ENCODE peak calls at places on chromosomes 11 and 22, in four cellular contexts. One of them, this sample, is unnamed.

GRCh38 chr22:29096736-29097669 is 24.2 kb downstream of the KREMEN1 start:
- DNase-seq in effector CD4-positive, alpha-beta T cell: no peak
- DNase-seq in anterior cingulate cortex: no peak
- DNase-seq in left ventricle myocardium inferior: no peak
- DNase-seq in this sample: no peak

GRCh38 chr22:50486561-50487289 is at the start of gene MIOX:
- DNase-seq in effector CD4-positive, alpha-beta T cell: no peak
- DNase-seq in anterior cingulate cortex: no peak
- DNase-seq in left ventricle myocardium inferior: no peak
- DNase-seq in this sample: peak; percentile 61

GRCh38 chr22:28883657-28883916 is 215 bp downstream of the ZNRF3 start:
- DNase-seq in effector CD4-positive, alpha-beta T cell: no peak
- DNase-seq in anterior cingulate cortex: no peak
- DNase-seq in left ventricle myocardium inferior: no peak
- DNase-seq in this sample: no peak

GRCh38 chr11:86861810-86862209 is 61.5 kb downstream of the PRSS23 start:
- DNase-seq in effector CD4-positive, alpha-beta T cell: no peak
- DNase-seq in anterior cingulate cortex: no peak
- DNase-seq in left ventricle myocardium inferior: no peak
- DNase-seq in this sample: no peak

GRCh38 chr11:101003468-101003867 is 126.1 kb downstream of the PGR start:
- DNase-seq in effector CD4-positive, alpha-beta T cell: no peak
- DNase-seq in anterior cingulate cortex: no peak
- DNase-seq in left ventricle myocardium inferior: no peak
- DNase-seq in this sample: no peak

GRCh38 chr11:250274-250673 is 13.5 kb downstream of the PSMD13 start:
- DNase-seq in effector CD4-positive, alpha-beta T cell: no peak
- DNase-seq in anterior cingulate cortex: no peak
- DNase-seq in left ventricle myocardium inferior: no peak
- DNase-seq in this sample: no peak

GRCh38 chr11:30855383-30856006 is 269.3 kb upstream of the MPPED2 start:
- DNase-seq in effector CD4-positive, alpha-beta T cell: no peak
- DNase-seq in anterior cingulate cortex: no peak
- DNase-seq in left ventricle myocardium inferior: no peak
- DNase-seq in this sample: peak; percentile 42

GRCh38 chr11:329886-330253 is 9.2 kb upstream of the IFITM3 start:
- DNase-seq in effector CD4-positive, alpha-beta T cell: no peak
- DNase-seq in anterior cingulate cortex: no peak
- DNase-seq in left ventricle myocardium inferior: no peak
- DNase-seq in this sample: no peak

GRCh38 chr11:77883775-77884174 is 62.8 kb downstream of the AAMDC start:
- DNase-seq in effector CD4-positive, alpha-beta T cell: no peak
- DNase-seq in anterior cingulate cortex: no peak
- DNase-seq in left ventricle myocardium inferior: no peak
- DNase-seq in this sample: no peak

GRCh38 chr11:82494988-82495432 is 238.7 kb downstream of the FAM181B start:
- DNase-seq in effector CD4-positive, alpha-beta T cell: no peak
- DNase-seq in anterior cingulate cortex: no peak
- DNase-seq in left ventricle myocardium inferior: no peak
- DNase-seq in this sample: peak; percentile 2